ENCODE peak calls at places on chromosomes 11 and 22, in nine cellular contexts. M, R, N, W, B, Q, I, V and H are unnamed samples.

GRCh38 chr22:42637555-42637954 is 2.8 kb downstream of the ATP5MGL start:
- DNase-seq in M (no peak), R (no peak), N (no peak), W (no peak), B (no peak), Q (no peak), I (no peak), V (no peak), H (no peak)

GRCh38 chr11:11324090-11324489 is 29.0 kb downstream of the CSNK2A3 start:
- DNase-seq in M (no peak), R (no peak), N (no peak), W (no peak), B (no peak), Q (no peak), I (no peak), V (no peak), H (no peak)

GRCh38 chr22:31248965-31249940 is 37.2 kb downstream of the LIMK2 start:
- DNase-seq in M (no peak), R (peak; percentile 44), N (no peak), W (no peak), B (no peak), Q (peak; percentile 62), I (no peak), V (no peak), H (no peak)

GRCh38 chr11:13136272-13136596 is 127.1 kb downstream of the RASSF10 start:
- DNase-seq in M (no peak), R (no peak), N (no peak), W (no peak), B (no peak), Q (no peak), I (no peak), V (no peak), H (no peak)

GRCh38 chr11:95924414-95924760 is 480 bp upstream of the MTMR2 start:
- DNase-seq in M (peak; percentile 16), R (peak; percentile 26), N (no peak), W (peak; percentile 57), B (no peak), Q (no peak), I (no peak), V (peak; percentile 3), H (no peak)

GRCh38 chr11:934437-934950 is 8.8 kb downstream of the AP2A2 start:
- DNase-seq in M (no peak), R (no peak), N (no peak), W (no peak), B (no peak), Q (no peak), I (no peak), V (no peak), H (no peak)

GRCh38 chr11:92329137-92329536 is 104.5 kb downstream of the FAT3 start:
- DNase-seq in M (no peak), R (no peak), N (no peak), W (no peak), B (no peak), Q (no peak), I (no peak), V (no peak), H (no peak)

GRCh38 chr22:26709617-26710390 is 52.4 kb downstream of the MIAT start:
- DNase-seq in M (no peak), R (peak; percentile 71), N (no peak), W (peak; percentile 59), B (no peak), Q (peak; percentile 76), I (peak; percentile 30), V (no peak), H (no peak)

GRCh38 chr11:70587095-70587389 is 188.7 kb downstream of the CTTN start:
- DNase-seq in M (no peak), R (no peak), N (no peak), W (no peak), B (no peak), Q (no peak), I (no peak), V (no peak), H (peak; percentile 36)

GRCh38 chr11:81913793-81914192 is 819.9 kb downstream of the FAM181B start:
- DNase-seq in M (no peak), R (no peak), N (no peak), W (no peak), B (no peak), Q (no peak), I (no peak), V (no peak), H (no peak)

GRCh38 chr22:30829901-30830550 is 135.4 kb downstream of the OSBP2 start:
- DNase-seq in M (peak; percentile 97), R (peak; percentile 96), N (no peak), W (peak; percentile 93), B (peak; percentile 42), Q (peak; percentile 96), I (peak; percentile 68), V (no peak), H (no peak)

GRCh38 chr11:112185883-112186282 is 10.6 kb downstream of the BCO2 start:
- DNase-seq in M (no peak), R (no peak), N (no peak), W (no peak), B (no peak), Q (no peak), I (no peak), V (no peak), H (no peak)

GRCh38 chr11:83816572-83817187 is 530.5 kb upstream of the CCDC90B start:
- DNase-seq in M (peak; percentile 12), R (peak; percentile 14), N (no peak), W (peak; percentile 52), B (no peak), Q (peak; percentile 14), I (no peak), V (no peak), H (no peak)

DNA sequence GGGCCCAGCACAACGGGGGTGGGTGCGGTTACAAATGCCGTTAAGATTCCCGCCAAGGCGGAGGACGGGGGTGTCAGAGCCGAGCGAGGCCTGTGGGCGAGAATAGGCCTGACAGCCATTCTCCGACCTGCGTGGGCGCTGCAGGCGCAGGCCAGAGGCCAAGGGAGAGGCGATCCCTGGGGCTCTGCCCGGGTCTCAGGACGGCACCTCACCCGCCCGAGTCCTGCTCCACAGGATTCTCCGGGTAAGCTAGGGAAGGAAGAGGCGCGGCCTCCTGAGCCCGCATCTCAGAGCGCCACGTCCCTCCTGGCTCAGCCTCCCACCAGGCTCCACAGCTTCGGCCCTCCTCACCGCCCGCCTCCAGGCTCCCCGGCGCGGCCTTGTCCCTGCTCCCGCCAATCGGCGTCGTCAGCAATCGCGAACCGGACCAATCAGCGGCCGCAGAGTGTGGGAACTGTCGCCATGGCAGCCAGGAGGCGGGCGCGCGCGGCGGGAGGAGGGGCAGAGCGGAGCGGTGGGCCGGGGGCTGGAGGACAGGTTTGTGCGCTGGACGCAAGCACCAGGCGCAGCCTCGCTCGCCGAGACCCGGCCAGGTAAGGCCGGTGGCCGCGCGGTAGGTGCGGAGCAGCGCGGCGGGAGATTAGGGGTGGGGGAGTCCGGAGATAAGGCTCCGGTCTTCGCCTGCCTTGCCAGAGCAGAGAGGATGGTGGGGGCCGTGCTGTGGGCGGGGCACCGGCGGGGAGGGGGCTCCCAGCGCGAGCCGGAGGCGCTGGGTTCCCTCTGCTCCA is at the start of gene NUCB2:
- DNase-seq in M (peak; percentile 95), R (peak; percentile 90), N (peak; percentile 78), W (peak; percentile 96), B (peak; percentile 98), Q (peak; percentile 96), I (peak; percentile 89), V (peak; percentile 94), H (peak; percentile 99)
- TF ChIP-seq CTCF in M (no peak), R (no peak), N (no peak), W (no peak), B (no peak), Q (no peak), I (no peak), V (no peak), H (no peak)

DNA sequence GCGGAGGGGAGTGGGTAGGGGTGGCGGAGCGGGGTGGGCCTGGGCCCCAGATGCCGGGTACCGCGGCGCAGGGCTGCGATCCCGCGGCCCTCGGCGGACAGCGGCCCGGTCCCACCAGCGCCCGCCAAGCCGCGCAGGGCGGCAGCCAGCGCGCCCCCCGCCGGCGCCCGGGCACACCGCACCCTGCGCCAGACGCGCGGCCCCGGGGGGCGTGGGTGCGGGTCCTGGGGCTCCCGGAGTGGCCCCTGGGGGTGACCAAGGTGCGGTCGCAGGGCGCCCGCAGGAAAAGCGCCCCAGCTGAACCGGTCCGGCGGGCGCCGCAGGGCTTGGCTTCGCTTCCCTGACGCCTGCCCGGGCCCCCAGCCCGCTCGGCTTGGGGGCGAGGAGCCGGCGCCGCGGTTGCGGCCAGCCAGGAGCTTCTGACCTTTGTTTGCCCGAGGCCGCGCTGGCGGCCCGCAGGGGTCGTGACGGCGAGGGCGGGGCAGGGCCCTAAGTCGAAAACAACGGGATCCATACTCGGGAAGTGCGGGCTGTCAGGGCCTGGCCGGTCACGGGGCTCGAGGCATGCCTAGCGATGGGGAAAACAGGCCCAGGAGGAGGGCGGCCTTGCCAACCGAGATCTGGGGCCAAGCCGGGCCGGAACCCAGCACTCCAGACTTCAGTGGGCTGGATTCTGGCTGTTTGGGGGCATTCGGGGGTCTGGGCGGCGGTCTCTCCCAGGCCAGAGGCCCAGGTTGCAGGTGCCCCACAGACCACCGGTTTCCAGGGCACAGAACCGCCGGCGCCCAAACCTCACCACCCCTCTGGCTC is 581 bp upstream of the AP5B1 start:
- DNase-seq in M (no peak), R (no peak), N (no peak), W (no peak), B (no peak), Q (no peak), I (no peak), V (no peak), H (peak; percentile 79)
- TF ChIP-seq CTCF in M (peak; percentile 48), R (no peak), N (no peak), W (no peak), B (peak; percentile 59), Q (no peak), I (no peak), V (no peak), H (peak; percentile 58)

GRCh38 chr22:22692707-22693530 is 48.5 kb downstream of the GGTLC2 start:
- DNase-seq in M (peak; percentile 69), R (peak; percentile 6), N (no peak), W (peak; percentile 72), B (no peak), Q (peak; percentile 25), I (no peak), V (peak; percentile 22), H (peak; percentile 62)
- TF ChIP-seq CTCF in M (peak; percentile 67), R (no peak), N (peak; percentile 37), W (peak; percentile 59), B (peak; percentile 69), Q (peak; percentile 62), I (peak; percentile 44), V (peak; percentile 14), H (peak; percentile 59)

GRCh38 chr11:9363954-9364912 is 20.2 kb upstream of the IPO7 start:
- DNase-seq in M (peak; percentile 99), R (peak; percentile 97), N (peak; percentile 57), W (peak; percentile 97), B (peak; percentile 89), Q (peak; percentile 99), I (peak; percentile 90), V (peak; percentile 92), H (peak; percentile 97)

GRCh38 chr11:9362393-9362863 is 22.0 kb upstream of the IPO7 start:
- DNase-seq in M (no peak), R (no peak), N (no peak), W (no peak), B (no peak), Q (no peak), I (no peak), V (no peak), H (no peak)

DNA sequence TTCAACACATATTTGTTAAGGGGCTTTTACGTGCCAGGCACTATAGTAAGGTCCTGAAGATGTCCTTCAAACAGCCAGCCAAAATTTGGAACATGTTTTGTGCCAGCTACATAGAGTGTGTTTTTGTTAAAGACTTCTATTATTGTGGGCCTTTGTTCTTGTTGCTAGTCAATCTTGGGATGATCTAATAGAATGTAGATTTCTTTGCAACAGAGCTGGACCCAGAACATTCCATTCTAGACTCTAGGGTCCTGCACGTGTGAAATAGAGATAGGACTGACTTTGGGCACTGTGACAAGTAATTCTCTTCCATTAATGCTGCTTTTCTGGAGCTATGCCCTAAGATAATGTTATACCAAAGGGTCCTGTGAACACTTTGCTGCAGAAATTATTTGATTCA is 16.9 kb upstream of the IPO7 start:
- DNase-seq in M (no peak), R (no peak), N (no peak), W (peak; percentile 62), B (no peak), Q (no peak), I (no peak), V (no peak), H (no peak)
- TF ChIP-seq CTCF in M (no peak), R (no peak), N (no peak), W (no peak), B (no peak), Q (no peak), I (no peak), V (no peak), H (no peak)